ENCODE peak calls at places on chromosomes 16 and 17, in four cellular contexts. C, X, K and O are unnamed samples.

GRCh38 chr16:19929062-19929511 is 44.4 kb upstream of the GPRC5B start:
- DNase-seq in C (no peak), X (no peak), K (no peak), O (no peak)

GRCh38 chr17:75647061-75647460 is 13.8 kb downstream of the SMIM5 start:
- DNase-seq in K (no peak), X (no peak), C (no peak), O (no peak)

GRCh38 chr17:30964878-30965277 is 6.0 kb upstream of the RNF135 start:
- DNase-seq in C (peak), X (no peak), K (no peak), O (no peak)

GRCh38 chr16:86088287-86088686 is 189.3 kb downstream of the IRF8 start:
- DNase-seq in X (no peak), K (no peak), C (no peak), O (no peak)

GRCh38 chr17:79280822-79281572 is 206.4 kb downstream of the ENGASE start:
- DNase-seq in C (no peak), K (no peak), X (no peak), O (no peak)

GRCh38 chr17:78529871-78530670 is 47.1 kb downstream of the DNAH17 start:
- DNase-seq in C (no peak), X (no peak), K (no peak), O (no peak)

GRCh38 chr16:69366431-69366830 is 14.8 kb upstream of the TMED6 start:
- DNase-seq in C (no peak), X (no peak), K (no peak), O (no peak)

GRCh38 chr17:1865252-1866037 is 35.6 kb downstream of the RPA1 start:
- DNase-seq in C (peak), X (peak), K (peak), O (peak)

GRCh38 chr17:29573558-29573870 is 5.0 kb downstream of the TP53I13 start:
- DNase-seq in C (no peak), K (peak), X (no peak), O (no peak)

GRCh38 chr17:81365148-81365600 is 30.1 kb upstream of the BAHCC1 start:
- DNase-seq in X (no peak), C (peak), K (peak), O (no peak)

GRCh38 chr17:21313320-21313719 is 28.8 kb downstream of the MAP2K3 start:
- DNase-seq in C (no peak), X (no peak), K (no peak), O (no peak)

GRCh38 chr16:49350265-49351103 is 23.1 kb upstream of the C16orf78 start:
- DNase-seq in X (peak), C (peak), K (peak), O (peak)

GRCh38 chr16:24845726-24846547 is at the start of gene SLC5A11:
- DNase-seq in X (no peak), C (no peak), K (no peak), O (no peak)

GRCh38 chr17:74117999-74118421 is 85.5 kb upstream of the RPL38 start:
- DNase-seq in C (no peak), X (no peak), K (no peak), O (no peak)
- H3K4me3 ChIP-seq in C (no peak), X (no peak), K (no peak), O (no peak)

GRCh38 chr16:63145411-63145810 is 1109.2 kb upstream of the CDH8 start:
- DNase-seq in C (no peak), X (no peak), K (no peak), O (no peak)

DNA sequence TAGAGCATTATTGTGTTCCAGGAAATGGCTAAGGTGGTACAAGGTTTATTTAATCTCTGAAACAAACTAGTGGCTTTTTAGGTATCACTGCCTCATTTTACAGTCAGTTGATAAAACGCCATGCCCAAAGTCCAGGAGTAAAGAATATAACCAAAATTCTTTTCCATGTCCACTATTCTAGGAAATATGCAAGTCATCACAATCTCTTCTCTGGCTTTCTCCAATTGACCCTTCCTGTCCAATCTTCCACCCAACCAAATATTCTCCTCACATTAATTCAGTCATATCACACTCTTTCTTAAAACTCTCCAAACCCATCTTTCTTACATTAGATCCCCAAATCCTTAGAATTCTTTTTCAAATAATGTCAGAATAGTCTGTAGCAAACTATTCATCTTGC is 1110.0 kb upstream of the CDH8 start:
- DNase-seq in K (no peak), C (no peak), X (no peak), O (no peak)
- TF ChIP-seq CTCF in K (no peak), C (no peak), X (no peak), O (no peak)

DNA sequence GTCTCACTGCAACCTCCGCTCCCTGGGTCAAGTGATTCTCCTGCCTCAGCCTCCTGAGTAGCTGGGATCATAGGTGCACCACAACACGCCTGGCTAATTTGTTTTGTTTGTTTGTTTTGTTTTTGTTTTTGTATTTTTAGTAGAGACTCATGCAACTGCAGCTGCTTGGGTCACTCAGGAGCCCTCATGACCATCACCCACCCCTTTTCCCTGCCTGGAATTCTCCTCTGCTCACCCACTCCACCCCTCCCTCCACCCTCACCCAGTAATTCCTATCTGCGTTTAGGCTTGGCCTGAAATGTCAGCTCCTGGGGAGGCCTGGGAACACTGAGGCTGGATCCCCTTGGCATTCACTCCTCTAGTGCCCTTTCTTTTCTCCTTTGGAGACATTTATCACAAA is 25.5 kb downstream of the TMEM92 start:
- DNase-seq in C (no peak), X (no peak), K (no peak), O (no peak)
- H3K4me3 ChIP-seq in C (no peak), X (no peak), K (no peak), O (no peak)

GRCh38 chr16:47465919-47466630 is 4.9 kb downstream of the PHKB start:
- DNase-seq in K (no peak), C (no peak), X (no peak), O (no peak)

GRCh38 chr16:47460755-47461597 is at the start of the genes ITFG1 and PHKB:
- DNase-seq in X (peak), K (peak), C (peak), O (peak)

GRCh38 chr16:47461598-47462266 is 601 bp downstream of the PHKB start:
- DNase-seq in X (no peak), K (peak), C (peak), O (peak)

GRCh38 chr16:47467501-47467900 is 6.4 kb downstream of the PHKB start:
- DNase-seq in K (no peak), X (no peak), C (no peak), O (no peak)

GRCh38 chr16:47463771-47464624 is 2.9 kb downstream of the PHKB start:
- DNase-seq in X (no peak), C (no peak), K (no peak), O (peak)
- TF ChIP-seq CTCF in X (no peak), C (no peak), K (no peak), O (no peak)

GRCh38 chr17:7011942-7012254 is 526 bp upstream of the RNASEK start:
- DNase-seq in K (no peak), C (no peak), X (no peak), O (no peak)

GRCh38 chr17:7014995-7015586 is 2.7 kb downstream of the RNASEK start:
- DNase-seq in C (peak), K (no peak), X (peak), O (peak)

GRCh38 chr17:7010523-7010922 is 1.9 kb upstream of the RNASEK start:
- DNase-seq in X (no peak), K (no peak), C (no peak), O (no peak)

GRCh38 chr17:7014261-7014994 is 2.0 kb downstream of the RNASEK start:
- DNase-seq in X (peak), C (peak), K (peak), O (peak)

DNA sequence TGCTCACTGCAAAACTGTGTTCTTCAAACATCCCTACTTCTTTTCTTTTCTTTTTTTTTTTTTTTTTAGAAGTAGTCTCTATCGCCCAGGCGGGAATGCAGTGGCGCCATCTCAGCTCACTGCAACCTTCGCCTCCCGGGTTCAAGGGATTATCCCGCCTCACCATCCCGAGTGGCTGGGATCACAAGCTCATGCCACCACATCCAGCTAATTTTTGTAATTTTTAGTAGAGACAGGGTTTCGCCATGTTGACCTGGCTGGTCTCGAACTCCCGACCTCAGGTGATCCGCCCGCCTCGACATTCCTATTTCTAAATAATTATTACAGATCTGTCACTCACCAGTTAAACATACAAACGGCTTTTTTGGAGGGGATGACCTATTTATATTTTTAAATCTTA is 1.0 kb upstream of the RNASEK start:
- DNase-seq in C (no peak), K (no peak), X (no peak), O (no peak)
- H3K4me3 ChIP-seq in C (peak), K (peak), X (peak), O (peak)